ENCODE peak calls at places on chromosome 12, in seven cellular contexts. V, X, U, C, T, D and H are unnamed samples.

GRCh38 chr12:19764408-19764807 is 325.1 kb downstream of the AEBP2 start:
- DNase-seq in V (no peak), X (no peak), U (no peak), C (no peak), T (no peak), D (no peak), H (no peak)

GRCh38 chr12:51077930-51078329 is 5.5 kb downstream of the CSRNP2 start:
- DNase-seq in V (no peak), X (no peak), U (peak), C (no peak), T (peak), D (peak), H (no peak)

GRCh38 chr12:108516511-108517275 is 1.6 kb downstream of the FICD start:
- DNase-seq in V (no peak), X (no peak), U (peak), C (no peak), T (no peak), D (no peak), H (no peak)

GRCh38 chr12:8078400-8078799 is 3.7 kb upstream of the NECAP1 start:
- DNase-seq in V (no peak), X (peak), U (peak), C (peak), T (peak), D (peak), H (no peak)

GRCh38 chr12:101042211-101042610 is 167.8 kb downstream of the SLC5A8 start:
- DNase-seq in V (peak), X (no peak), U (no peak), C (no peak), T (no peak), D (no peak), H (no peak)

GRCh38 chr12:51905507-51906438 is 1.5 kb upstream of the ACVRL1 start:
- DNase-seq in V (no peak), X (no peak), U (peak), C (no peak), T (no peak), D (no peak), H (no peak)

GRCh38 chr12:76890407-76891143 is 11.8 kb upstream of the CSRP2 start:
- DNase-seq in V (no peak), X (no peak), U (no peak), C (no peak), T (no peak), D (no peak), H (no peak)

GRCh38 chr12:1443421-1444141 is 150.8 kb downstream of the FBXL14 start:
- DNase-seq in V (no peak), X (peak), U (no peak), C (no peak), T (peak), D (no peak), H (peak)

GRCh38 chr12:64461634-64462414 is 9.9 kb downstream of the TBK1 start:
- DNase-seq in V (no peak), X (peak), U (peak), C (no peak), T (peak), D (no peak), H (no peak)

GRCh38 chr12:54352022-54352531 is 12.2 kb downstream of the GPR84 start:
- DNase-seq in V (peak), X (no peak), U (peak), C (no peak), T (no peak), D (peak), H (no peak)

GRCh38 chr12:76329163-76329562 is 19.1 kb downstream of the BBS10 start:
- DNase-seq in V (no peak), X (no peak), U (peak), C (no peak), T (peak), D (no peak), H (peak)

GRCh38 chr12:20366776-20367409 is 1.4 kb upstream of the PDE3A start:
- DNase-seq in V (no peak), X (no peak), U (no peak), C (no peak), T (no peak), D (peak), H (no peak)

GRCh38 chr12:82818276-82819035 is 131.8 kb downstream of the TMTC2 start:
- DNase-seq in V (no peak), X (peak), U (no peak), C (no peak), T (no peak), D (peak), H (no peak)

GRCh38 chr12:51222461-51222860 is 4.6 kb upstream of the POU6F1 start:
- DNase-seq in V (no peak), X (no peak), U (no peak), C (no peak), T (no peak), D (no peak), H (no peak)

GRCh38 chr12:130847097-130847496 is 8.0 kb upstream of the STX2 start:
- DNase-seq in V (no peak), X (no peak), U (no peak), C (no peak), T (no peak), D (no peak), H (no peak)

GRCh38 chr12:117854339-117855012 is 114.3 kb downstream of the KSR2 start:
- DNase-seq in V (peak), X (no peak), U (peak), C (peak), T (peak), D (peak), H (peak)

GRCh38 chr12:50214018-50214417 is 46.8 kb upstream of the CERS5 start:
- DNase-seq in V (no peak), X (no peak), U (no peak), C (no peak), T (no peak), D (no peak), H (no peak)

GRCh38 chr12:10171954-10172353 is at the start of gene OLR1:
- DNase-seq in V (no peak), X (no peak), U (peak), C (no peak), T (no peak), D (no peak), H (no peak)

GRCh38 chr12:31506907-31507306 is 84.0 kb downstream of the DENND5B start:
- DNase-seq in V (no peak), X (no peak), U (peak), C (no peak), T (no peak), D (no peak), H (no peak)

GRCh38 chr12:70745066-70745465 is 107.8 kb upstream of the PTPRB start:
- DNase-seq in V (no peak), X (no peak), U (no peak), C (no peak), T (no peak), D (no peak), H (no peak)

GRCh38 chr12:68236421-68237059 is 10.9 kb upstream of the IL26 start:
- DNase-seq in V (no peak), X (no peak), U (no peak), C (peak), T (no peak), D (no peak), H (no peak)

GRCh38 chr12:124828264-124829007 is 35.2 kb downstream of the SCARB1 start:
- DNase-seq in V (no peak), X (no peak), U (peak), C (no peak), T (peak), D (no peak), H (peak)

GRCh38 chr12:110534811-110535210 is 32.7 kb downstream of the RAD9B start:
- DNase-seq in V (no peak), X (no peak), U (no peak), C (no peak), T (no peak), D (no peak), H (no peak)

GRCh38 chr12:674272-674781 is 11.1 kb upstream of the NINJ2 start:
- DNase-seq in V (no peak), X (no peak), U (no peak), C (no peak), T (no peak), D (no peak), H (peak)

GRCh38 chr12:125055591-125055990 is 9.6 kb upstream of the AACS start:
- DNase-seq in V (no peak), X (no peak), U (no peak), C (no peak), T (no peak), D (no peak), H (no peak)

GRCh38 chr12:42589465-42590323 is at the start of gene PRICKLE1:
- DNase-seq in V (no peak), X (no peak), U (peak), C (peak), T (peak), D (peak), H (peak)

GRCh38 chr12:124720687-124721500 is 142.8 kb downstream of the SCARB1 start:
- DNase-seq in V (peak), X (no peak), U (peak), C (no peak), T (no peak), D (peak), H (peak)

GRCh38 chr12:105337391-105337790 is 6.9 kb downstream of the C12orf75 start:
- DNase-seq in V (no peak), X (no peak), U (no peak), C (no peak), T (no peak), D (no peak), H (no peak)

GRCh38 chr12:48988030-48988649 is 10.0 kb downstream of the WNT1 start:
- DNase-seq in V (no peak), X (no peak), U (peak), C (peak), T (peak), D (no peak), H (peak)

GRCh38 chr12:103499571-103499970 is 3.8 kb upstream of the C12orf42 start:
- DNase-seq in V (no peak), X (no peak), U (no peak), C (no peak), T (no peak), D (no peak), H (no peak)

GRCh38 chr12:49874142-49874897 is 29.4 kb downstream of the FAIM2 start:
- DNase-seq in V (no peak), X (no peak), U (no peak), C (no peak), T (no peak), D (no peak), H (no peak)

GRCh38 chr12:100442403-100442802 is 31.3 kb upstream of the NR1H4 start:
- DNase-seq in V (no peak), X (no peak), U (no peak), C (no peak), T (no peak), D (no peak), H (no peak)